ENCODE peak calls at places on chromosomes 2 and 18, in seven cellular contexts. G, J, Z, R, H, D and C are unnamed samples.

GRCh38 chr2:10067330-10067729 is 12.9 kb downstream of the CYS1 start:
- DNase-seq in R (no peak), J (no peak), Z (no peak), D (no peak), H (no peak), G (no peak), C (no peak)

GRCh38 chr2:221532641-221533040 is 39.5 kb downstream of the EPHA4 start:
- DNase-seq in D (no peak), G (no peak), J (no peak), H (no peak), R (no peak), Z (no peak), C (no peak)

GRCh38 chr2:9709539-9710285 is 78.9 kb upstream of the YWHAQ start:
- DNase-seq in Z (no peak), J (no peak), H (no peak), G (no peak), D (no peak), R (no peak), C (no peak)

GRCh38 chr2:39024833-39025232 is 96.0 kb downstream of the SOS1 start:
- DNase-seq in H (no peak), J (no peak), R (no peak), G (no peak), Z (peak), D (no peak), C (peak)

GRCh38 chr18:79527656-79528055 is 131.9 kb downstream of the NFATC1 start:
- DNase-seq in R (no peak), J (no peak), D (no peak), G (no peak), H (no peak), Z (no peak), C (no peak)

GRCh38 chr2:213545964-213546363 is 261.7 kb downstream of the SPAG16 start:
- DNase-seq in D (no peak), R (no peak), Z (no peak), H (no peak), J (no peak), G (no peak), C (no peak)

GRCh38 chr2:152336854-152337510 is 2.0 kb downstream of the FMNL2 start:
- DNase-seq in J (peak), Z (no peak), R (no peak), D (no peak), H (no peak), G (no peak), C (no peak)

GRCh38 chr2:206083602-206084467 is 2.1 kb downstream of the INO80D start:
- DNase-seq in H (peak), Z (no peak), G (no peak), J (peak), R (no peak), D (peak), C (peak)

GRCh38 chr2:233462202-233462785 is 104.3 kb downstream of the USP40 start:
- DNase-seq in J (no peak), G (no peak), Z (no peak), R (no peak), D (no peak), H (no peak), C (no peak)

GRCh38 chr18:28728891-28729290 is 552.0 kb upstream of the CDH2 start:
- DNase-seq in Z (no peak), G (no peak), J (no peak), D (no peak), R (no peak), H (no peak), C (no peak)

GRCh38 chr2:128495996-128496547 is 177.4 kb upstream of the HS6ST1 start:
- DNase-seq in R (peak), J (no peak), D (no peak), Z (no peak), H (no peak), G (no peak), C (no peak)

GRCh38 chr2:192286093-192286701 is 91.5 kb upstream of the TMEFF2 start:
- DNase-seq in R (no peak), Z (no peak), D (peak), G (no peak), H (no peak), J (no peak), C (peak)

GRCh38 chr2:1210352-1210751 is 202.9 kb upstream of the TPO start:
- DNase-seq in Z (no peak), J (no peak), D (no peak), G (no peak), R (peak), H (no peak), C (no peak)

GRCh38 chr2:138373993-138374408 is 127.6 kb upstream of the SPOPL start:
- DNase-seq in D (no peak), H (no peak), R (no peak), G (no peak), J (peak), Z (no peak), C (peak)

GRCh38 chr2:167862787-167863186 is 384.6 kb downstream of the STK39 start:
- DNase-seq in D (peak), J (peak), Z (no peak), G (no peak), H (no peak), R (no peak), C (no peak)

GRCh38 chr2:14194233-14194632 is 438.3 kb upstream of the LRATD1 start:
- DNase-seq in D (no peak), Z (no peak), G (no peak), J (no peak), R (no peak), H (no peak), C (no peak)

GRCh38 chr2:258933-259332 is 4.9 kb downstream of the SH3YL1 start:
- DNase-seq in R (no peak), D (no peak), H (no peak), Z (no peak), G (no peak), J (no peak), C (no peak)

GRCh38 chr2:239647037-239647436 is 246.2 kb upstream of the HDAC4 start:
- DNase-seq in H (no peak), Z (no peak), D (no peak), R (no peak), G (no peak), J (no peak), C (no peak)

GRCh38 chr2:96264656-96265348 is 995 bp downstream of the TMEM127 start:
- DNase-seq in G (no peak), D (peak), R (no peak), H (no peak), Z (no peak), J (peak), C (peak)

GRCh38 chr18:74249181-74249968 is 42.4 kb downstream of the CYB5A start:
- DNase-seq in R (no peak), H (no peak), J (no peak), G (no peak), D (no peak), Z (no peak), C (no peak)

GRCh38 chr2:217995741-217996141 is 7.1 kb downstream of the TNS1 start:
- DNase-seq in J (no peak), R (no peak), H (no peak), Z (no peak), G (no peak), D (no peak), C (no peak)

GRCh38 chr18:77099501-77100370 is 32.8 kb downstream of the MBP start:
- DNase-seq in H (no peak), G (no peak), Z (no peak), R (no peak), J (no peak), D (peak), C (no peak)

GRCh38 chr2:9258953-9259399 is 52.4 kb downstream of the ASAP2 start:
- DNase-seq in Z (no peak), G (no peak), R (no peak), D (no peak), J (no peak), H (no peak), C (no peak)

GRCh38 chr2:237980751-237981150 is 13.9 kb downstream of the UBE2F start:
- DNase-seq in R (no peak), G (no peak), Z (peak), D (no peak), H (no peak), J (no peak), C (no peak)

GRCh38 chr2:86453838-86454237 is 12.7 kb downstream of the KDM3A start:
- DNase-seq in R (no peak), Z (peak), D (no peak), H (no peak), J (no peak), G (no peak), C (no peak)

GRCh38 chr2:202317080-202317859 is 51.7 kb downstream of the NOP58 start:
- DNase-seq in Z (no peak), H (no peak), D (no peak), J (no peak), G (no peak), R (peak), C (no peak)

GRCh38 chr2:234754126-234754525 is 197.7 kb upstream of the SH3BP4 start:
- DNase-seq in R (no peak), J (no peak), D (no peak), Z (no peak), H (no peak), G (no peak), C (no peak)

GRCh38 chr2:18119883-18120282 is 241.4 kb downstream of the KCNS3 start:
- DNase-seq in R (no peak), G (no peak), Z (no peak), J (no peak), D (no peak), H (no peak), C (no peak)

GRCh38 chr2:84132371-84132770 is 326.7 kb downstream of the SUCLG1 start:
- DNase-seq in G (no peak), H (no peak), J (no peak), Z (no peak), R (no peak), D (no peak), C (no peak)

GRCh38 chr2:54657664-54658083 is 65.8 kb upstream of the EML6 start:
- DNase-seq in D (peak), H (peak), J (peak), G (no peak), Z (no peak), R (no peak), C (peak)